ENCODE peak calls at places on chromosomes 6 and 20, in five cellular contexts. One of them, this sample, is unnamed.
A peak's percentile ranks its signal among the peaks of the same experiment; 100 is the strongest.

GRCh38 chr6:44381739-44382138 is 5.8 kb upstream of the CDC5L start:
- DNase-seq in PC-3: no peak
- DNase-seq in gastrocnemius medialis: no peak
- DNase-seq in prostate gland: no peak
- DNase-seq in A549: no peak
- DNase-seq in this sample: no peak

GRCh38 chr6:52049252-52050050 is 38.0 kb downstream of the PKHD1 start:
- DNase-seq in PC-3: peak; percentile 63
- DNase-seq in gastrocnemius medialis: no peak
- DNase-seq in prostate gland: no peak
- DNase-seq in A549: peak; percentile 13
- DNase-seq in this sample: no peak

GRCh38 chr20:39904713-39905112 is 784.3 kb downstream of the MAFB start:
- DNase-seq in PC-3: no peak
- DNase-seq in gastrocnemius medialis: no peak
- DNase-seq in prostate gland: no peak
- DNase-seq in A549: no peak
- DNase-seq in this sample: no peak

GRCh38 chr20:19212524-19213502 is at the start of gene SLC24A3:
- DNase-seq in PC-3: peak; percentile 7
- DNase-seq in gastrocnemius medialis: peak; percentile 50
- DNase-seq in prostate gland: peak; percentile 74
- DNase-seq in A549: peak; percentile 33
- DNase-seq in this sample: peak; percentile 90

GRCh38 chr6:134340574-134340973 is 22.7 kb upstream of the SGK1 start:
- DNase-seq in PC-3: no peak
- DNase-seq in gastrocnemius medialis: no peak
- DNase-seq in prostate gland: no peak
- DNase-seq in A549: no peak
- DNase-seq in this sample: no peak

GRCh38 chr6:4506806-4507205 is 269.4 kb upstream of the CDYL start:
- DNase-seq in PC-3: no peak
- DNase-seq in gastrocnemius medialis: no peak
- DNase-seq in prostate gland: no peak
- DNase-seq in A549: no peak
- DNase-seq in this sample: no peak

GRCh38 chr20:44819936-44820335 is 9.6 kb upstream of the RIMS4 start:
- DNase-seq in PC-3: no peak
- DNase-seq in gastrocnemius medialis: no peak
- DNase-seq in prostate gland: no peak
- DNase-seq in A549: no peak
- DNase-seq in this sample: no peak

GRCh38 chr20:32575227-32575581 is 9.9 kb downstream of the NOL4L start:
- DNase-seq in PC-3: no peak
- DNase-seq in gastrocnemius medialis: no peak
- DNase-seq in prostate gland: no peak
- DNase-seq in A549: no peak
- DNase-seq in this sample: no peak

GRCh38 chr6:72746276-72746675 is 124.4 kb downstream of the KCNQ5 start:
- DNase-seq in PC-3: peak; percentile 57
- DNase-seq in gastrocnemius medialis: no peak
- DNase-seq in prostate gland: no peak
- DNase-seq in A549: no peak
- DNase-seq in this sample: no peak

GRCh38 chr20:51725584-51726176 is 42.5 kb downstream of the ATP9A start:
- DNase-seq in PC-3: peak; percentile 98
- DNase-seq in gastrocnemius medialis: no peak
- DNase-seq in prostate gland: no peak
- DNase-seq in A549: no peak
- DNase-seq in this sample: no peak

GRCh38 chr6:109453156-109453555 is 2.4 kb downstream of the MICAL1 start:
- DNase-seq in PC-3: no peak
- DNase-seq in gastrocnemius medialis: no peak
- DNase-seq in prostate gland: no peak
- DNase-seq in A549: no peak
- DNase-seq in this sample: no peak

GRCh38 chr6:144582939-144583613 is 297.9 kb downstream of the UTRN start:
- DNase-seq in PC-3: no peak
- DNase-seq in gastrocnemius medialis: no peak
- DNase-seq in prostate gland: peak; percentile 12
- DNase-seq in A549: no peak
- DNase-seq in this sample: peak; percentile 55

GRCh38 chr6:102660288-102660687 is 1266.8 kb downstream of the GRIK2 start:
- DNase-seq in PC-3: no peak
- DNase-seq in gastrocnemius medialis: no peak
- DNase-seq in prostate gland: no peak
- DNase-seq in A549: no peak
- DNase-seq in this sample: peak; percentile 20

GRCh38 chr20:10502098-10502526 is 67.0 kb downstream of the SLX4IP start:
- DNase-seq in PC-3: no peak
- DNase-seq in gastrocnemius medialis: no peak
- DNase-seq in prostate gland: no peak
- DNase-seq in A549: no peak
- DNase-seq in this sample: no peak

GRCh38 chr20:44167736-44168135 is 19.3 kb downstream of the JPH2 start:
- DNase-seq in PC-3: no peak
- DNase-seq in gastrocnemius medialis: no peak
- DNase-seq in prostate gland: no peak
- DNase-seq in A549: no peak
- DNase-seq in this sample: no peak

GRCh38 chr6:32908897-32909296 is 31.9 kb downstream of the HLA-DMB start:
- DNase-seq in PC-3: no peak
- DNase-seq in gastrocnemius medialis: no peak
- DNase-seq in prostate gland: no peak
- DNase-seq in A549: no peak
- DNase-seq in this sample: no peak

GRCh38 chr6:1611572-1612385 is 2.1 kb downstream of the FOXC1 start:
- DNase-seq in PC-3: peak; percentile 36
- DNase-seq in gastrocnemius medialis: no peak
- DNase-seq in prostate gland: no peak
- DNase-seq in A549: no peak
- DNase-seq in this sample: no peak

GRCh38 chr6:158056355-158056754 is 74.7 kb downstream of the SYNJ2 start:
- DNase-seq in PC-3: no peak
- DNase-seq in gastrocnemius medialis: no peak
- DNase-seq in prostate gland: no peak
- DNase-seq in A549: no peak
- DNase-seq in this sample: no peak

GRCh38 chr20:12058201-12058600 is 140.5 kb downstream of the BTBD3 start:
- DNase-seq in PC-3: no peak
- DNase-seq in gastrocnemius medialis: no peak
- DNase-seq in prostate gland: no peak
- DNase-seq in A549: no peak
- DNase-seq in this sample: no peak

GRCh38 chr20:35952480-35953410 is 1.6 kb downstream of the SCAND1 start:
- DNase-seq in PC-3: peak; percentile 43
- DNase-seq in gastrocnemius medialis: no peak
- DNase-seq in prostate gland: peak; percentile 11
- DNase-seq in A549: peak; percentile 15
- DNase-seq in this sample: no peak

GRCh38 chr20:51318058-51318960 is 224.2 kb downstream of the NFATC2 start:
- DNase-seq in PC-3: peak; percentile 52
- DNase-seq in gastrocnemius medialis: no peak
- DNase-seq in prostate gland: no peak
- DNase-seq in A549: peak; percentile 32
- DNase-seq in this sample: peak; percentile 58

GRCh38 chr6:169159331-169159730 is 94.3 kb downstream of the THBS2 start:
- DNase-seq in PC-3: no peak
- DNase-seq in gastrocnemius medialis: no peak
- DNase-seq in prostate gland: no peak
- DNase-seq in A549: no peak
- DNase-seq in this sample: no peak

GRCh38 chr6:169156108-169156821 is 97.4 kb downstream of the THBS2 start:
- DNase-seq in PC-3: no peak
- DNase-seq in gastrocnemius medialis: no peak
- DNase-seq in prostate gland: no peak
- DNase-seq in A549: no peak
- DNase-seq in this sample: no peak

GRCh38 chr6:169158750-169159149 is 94.9 kb downstream of the THBS2 start:
- DNase-seq in PC-3: no peak
- DNase-seq in gastrocnemius medialis: no peak
- DNase-seq in prostate gland: no peak
- DNase-seq in A549: no peak
- DNase-seq in this sample: no peak

GRCh38 chr6:169158182-169158573 is 95.5 kb downstream of the THBS2 start:
- DNase-seq in PC-3: no peak
- DNase-seq in gastrocnemius medialis: no peak
- DNase-seq in prostate gland: no peak
- DNase-seq in A549: no peak
- DNase-seq in this sample: no peak

DNA sequence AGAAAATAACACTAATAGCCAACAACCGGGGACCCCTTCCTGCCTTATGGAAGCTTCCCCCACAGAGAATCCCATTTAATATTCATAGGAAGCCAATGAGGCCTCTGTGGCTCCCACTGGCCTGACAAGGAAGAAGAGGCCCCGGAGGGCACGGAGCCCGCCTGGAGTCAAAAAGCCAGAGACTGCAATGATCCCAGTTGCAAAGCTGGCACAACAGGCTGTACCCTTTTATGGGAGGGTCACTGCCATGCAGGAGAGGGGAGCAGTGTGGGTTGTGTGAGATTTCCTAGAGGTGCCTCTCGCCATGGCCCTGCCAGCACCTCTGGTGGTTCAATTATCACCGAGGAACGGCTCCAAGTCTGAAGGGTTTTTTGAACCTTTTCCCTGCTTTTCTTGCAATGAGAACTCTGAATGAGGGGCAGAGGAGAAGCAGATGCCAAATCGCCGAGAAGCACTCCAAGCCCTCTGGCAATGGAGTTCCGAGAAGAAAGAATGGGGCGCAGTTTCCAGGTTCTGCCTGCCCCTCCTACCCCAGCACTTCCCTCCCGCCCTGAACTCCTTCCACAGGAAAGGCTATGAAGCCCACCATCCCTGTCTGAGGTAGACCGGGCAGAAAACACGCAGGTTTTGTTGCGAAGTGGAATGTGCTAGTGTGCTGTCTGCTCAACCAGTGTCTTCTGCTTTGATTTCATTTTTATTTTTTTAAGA is 96.0 kb downstream of the THBS2 start:
- DNase-seq in PC-3: no peak
- DNase-seq in gastrocnemius medialis: no peak
- DNase-seq in prostate gland: no peak
- DNase-seq in A549: no peak
- DNase-seq in this sample: no peak
- H3K27ac ChIP-seq in PC-3: no peak overlapping the region
- H3K27ac ChIP-seq in gastrocnemius medialis: no peak overlapping the region
- H3K27ac ChIP-seq in prostate gland: no peak overlapping the region
- H3K27ac ChIP-seq in A549: no peak overlapping the region
- H3K27ac ChIP-seq in this sample: no peak overlapping the region

GRCh38 chr6:14719273-14719672 is 526.6 kb upstream of the JARID2 start:
- DNase-seq in PC-3: no peak
- DNase-seq in gastrocnemius medialis: no peak
- DNase-seq in prostate gland: no peak
- DNase-seq in A549: no peak
- DNase-seq in this sample: no peak
- H3K4me1 ChIP-seq in PC-3: peaks cover 2% of the 10 kb centered on the region
- H3K4me1 ChIP-seq in gastrocnemius medialis: no peaks in the 10 kb centered on the region
- H3K4me1 ChIP-seq in prostate gland: no peaks in the 10 kb centered on the region
- H3K4me1 ChIP-seq in A549: peaks cover 19% of the 10 kb centered on the region
- H3K4me1 ChIP-seq in this sample: peaks cover 33% of the 10 kb centered on the region

GRCh38 chr6:139027620-139028182 is 844 bp upstream of the ABRACL start:
- DNase-seq in PC-3: no peak
- DNase-seq in gastrocnemius medialis: no peak
- DNase-seq in prostate gland: no peak
- DNase-seq in A549: no peak
- DNase-seq in this sample: no peak

GRCh38 chr6:139030211-139030530 is 1.6 kb downstream of the ABRACL start:
- DNase-seq in PC-3: no peak
- DNase-seq in gastrocnemius medialis: no peak
- DNase-seq in prostate gland: no peak
- DNase-seq in A549: no peak
- DNase-seq in this sample: no peak

GRCh38 chr6:139029470-139030210 is 1.1 kb downstream of the ABRACL start:
- DNase-seq in PC-3: peak; percentile 17
- DNase-seq in gastrocnemius medialis: peak; percentile 20
- DNase-seq in prostate gland: peak; percentile 38
- DNase-seq in A549: peak; percentile 17
- DNase-seq in this sample: peak; percentile 84

GRCh38 chr6:139028658-139029469 is at the start of gene ABRACL:
- DNase-seq in PC-3: peak; percentile 65
- DNase-seq in gastrocnemius medialis: peak; percentile 24
- DNase-seq in prostate gland: peak; percentile 69
- DNase-seq in A549: peak; percentile 42
- DNase-seq in this sample: peak; percentile 78

DNA sequence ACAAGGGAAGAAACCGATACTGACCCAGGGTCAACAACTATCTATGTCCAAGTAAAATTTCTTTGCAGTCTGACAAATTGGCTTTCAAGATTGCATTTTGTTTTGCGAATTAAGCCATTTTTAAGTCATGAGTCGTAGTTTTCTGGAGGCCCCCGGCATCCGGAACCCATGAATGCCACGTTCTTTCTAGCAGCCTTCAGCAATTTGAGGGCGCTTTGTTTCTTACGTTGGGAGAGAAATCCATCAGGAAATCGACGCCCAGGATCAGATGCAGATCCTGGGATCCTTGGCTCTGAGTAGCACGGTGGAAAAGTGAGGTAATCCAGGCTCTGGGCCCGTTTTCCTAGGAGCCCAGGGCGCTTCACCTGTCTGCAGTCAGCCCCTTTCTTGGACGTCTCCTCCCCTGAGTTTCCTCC is 295 bp upstream of the ABRACL start:
- DNase-seq in PC-3: no peak
- DNase-seq in gastrocnemius medialis: no peak
- DNase-seq in prostate gland: no peak
- DNase-seq in A549: no peak
- DNase-seq in this sample: no peak
- H3K27ac ChIP-seq in PC-3: no peak overlapping the region
- H3K27ac ChIP-seq in gastrocnemius medialis: peak overlapping the region; percentile 63
- H3K27ac ChIP-seq in prostate gland: peak overlapping the region; percentile 72
- H3K27ac ChIP-seq in A549: peak overlapping the region; percentile 94
- H3K27ac ChIP-seq in this sample: peak overlapping the region; percentile 87

DNA sequence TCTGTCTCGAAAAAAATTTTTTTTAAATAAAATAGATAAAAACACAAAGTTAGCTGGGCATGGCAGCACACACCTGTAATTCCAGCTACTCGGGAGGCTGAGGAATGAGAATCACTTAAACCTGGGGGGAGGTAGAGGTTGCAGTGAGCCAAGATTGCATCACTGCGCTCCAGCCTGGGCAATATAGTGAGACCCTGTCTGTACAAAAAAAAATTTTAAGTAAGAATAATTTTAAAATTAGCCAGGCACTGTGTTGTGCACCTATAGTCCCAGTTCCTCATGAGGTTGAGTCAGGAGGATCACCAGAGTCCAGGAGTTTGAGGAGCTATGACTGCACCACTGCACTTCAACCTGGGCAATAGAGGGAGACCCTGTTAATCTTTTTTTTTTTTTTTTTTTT is 149.2 kb upstream of the SHLD1 start:
- DNase-seq in PC-3: no peak
- DNase-seq in gastrocnemius medialis: no peak
- DNase-seq in prostate gland: no peak
- DNase-seq in A549: no peak
- DNase-seq in this sample: no peak
- H3K4me1 ChIP-seq in PC-3: no peaks in the 10 kb centered on the region
- H3K4me1 ChIP-seq in gastrocnemius medialis: peaks cover under 1% of the 10 kb centered on the region
- H3K4me1 ChIP-seq in prostate gland: no peaks in the 10 kb centered on the region
- H3K4me1 ChIP-seq in A549: peaks cover 27% of the 10 kb centered on the region
- H3K4me1 ChIP-seq in this sample: peaks cover 43% of the 10 kb centered on the region